ENCODE peak calls at places on chromosome 7, in nine cellular contexts. V is Caco-2; P is activated CD8-positive, alpha-beta memory T cell treated with anti-CD3 and anti-CD28 coated beads for 24 hours; B is NCI-H1092; K is NCI-H2107; A is stimulated activated CD8-positive, alpha-beta memory T cell treated with anti-CD3 and anti-CD28 coated beads, Interleukin-4, amount 100 ng/mL, for 1 hour; T is T-helper 2 cell; Q is endothelial cell; M is T-cell. U is an unnamed sample.

GRCh38 chr7:113175525-113176097 is 57.3 kb upstream of the SMIM30 start:
- DNase-seq in Q (no peak), K (no peak), M (no peak), B (no peak), V (no peak), P (no peak), T (no peak), A (no peak), U (no peak)

GRCh38 chr7:140667476-140667875 is 5.3 kb upstream of the ADCK2 start:
- DNase-seq in K (no peak), B (no peak), V (no peak), A (no peak), P (no peak), Q (no peak), M (no peak), T (no peak), U (no peak)

GRCh38 chr7:98329100-98329871 is 47.8 kb downstream of the BRI3 start:
- DNase-seq in P (no peak), Q (no peak), K (no peak), M (no peak), V (peak), B (no peak), T (no peak), A (no peak), U (no peak)

GRCh38 chr7:157255201-157255606 is 81.6 kb upstream of the DNAJB6 start:
- DNase-seq in Q (no peak), M (no peak), V (no peak), P (no peak), B (no peak), T (no peak), K (no peak), A (no peak), U (no peak)

GRCh38 chr7:44847509-44847919 is 373 bp downstream of the H2AZ2 start:
- DNase-seq in P (peak), V (peak), A (peak), B (peak), Q (peak), M (peak), K (peak), T (peak), U (peak)

GRCh38 chr7:108413782-108414492 is 42.3 kb downstream of the NRCAM start:
- DNase-seq in A (no peak), V (no peak), K (no peak), M (no peak), B (no peak), P (no peak), Q (no peak), T (no peak), U (no peak)

GRCh38 chr7:26813426-26813825 is 51.0 kb downstream of the SKAP2 start:
- DNase-seq in B (no peak), Q (no peak), P (no peak), K (no peak), V (peak), A (no peak), T (no peak), M (no peak), U (no peak)

GRCh38 chr7:104625956-104626355 is 297.6 kb downstream of the LHFPL3 start:
- DNase-seq in V (no peak), K (no peak), P (no peak), B (no peak), A (no peak), Q (no peak), T (no peak), M (no peak), U (no peak)

GRCh38 chr7:112386619-112387018 is 63.6 kb upstream of the IFRD1 start:
- DNase-seq in B (no peak), K (no peak), V (no peak), P (no peak), A (no peak), T (no peak), M (no peak), Q (no peak), U (no peak)

GRCh38 chr7:96045919-96046318 is 273.6 kb downstream of the DYNC1I1 start:
- DNase-seq in V (no peak), T (no peak), A (no peak), B (peak), K (no peak), M (no peak), Q (no peak), P (no peak), U (peak)

GRCh38 chr7:44727346-44728262 is 21.0 kb upstream of the ZMIZ2 start:
- DNase-seq in K (no peak), B (no peak), T (no peak), P (no peak), Q (no peak), M (no peak), V (no peak), A (no peak), U (no peak)

GRCh38 chr7:107643407-107643806 is 17.2 kb upstream of the SLC26A4 start:
- DNase-seq in A (no peak), Q (no peak), T (no peak), B (no peak), M (no peak), K (no peak), P (no peak), V (no peak), U (no peak)

GRCh38 chr7:47293884-47294568 is 287.9 kb downstream of the TNS3 start:
- DNase-seq in Q (no peak), P (no peak), V (no peak), K (no peak), A (no peak), T (no peak), M (no peak), B (no peak), U (no peak)

GRCh38 chr7:100835903-100836811 is 8.8 kb upstream of the EPHB4 start:
- DNase-seq in V (peak), M (no peak), T (no peak), K (no peak), Q (peak), P (no peak), A (no peak), B (no peak), U (peak)

GRCh38 chr7:28615091-28615490 is 202.8 kb downstream of the CREB5 start:
- DNase-seq in M (no peak), B (no peak), A (no peak), V (no peak), Q (no peak), P (no peak), T (no peak), K (no peak), U (no peak)

U was measured in Calu3.